ENCODE peak calls at places on chromosome 21, in five cellular contexts. T is left lung, R is tibial nerve, W is fibroblast of pulmonary artery, Y is spleen. I is an unnamed sample.
A peak's percentile ranks its signal among the peaks of the same experiment; 100 is the strongest.

GRCh38 chr21:33309778-33310177 is 15.0 kb upstream of the IFNAR1 start:
- DNase-seq in W (no peak), Y (no peak), R (no peak), T (no peak), I (no peak)

GRCh38 chr21:25459993-25460392 is 147.3 kb downstream of the MRPL39 start:
- DNase-seq in W (no peak), R (no peak), T (no peak), Y (no peak), I (no peak)

GRCh38 chr21:22120616-22121266 is 1122.5 kb downstream of the NCAM2 start:
- DNase-seq in W (peak; percentile 31), Y (no peak), T (no peak), R (no peak), I (peak; percentile 16)

GRCh38 chr21:37675202-37675801 is 241.0 kb downstream of the KCNJ6 start:
- DNase-seq in Y (peak; percentile 87), R (peak; percentile 35), T (no peak), W (peak; percentile 59), I (peak; percentile 58)

GRCh38 chr21:23162213-23162946 is 2164.2 kb downstream of the NCAM2 start:
- DNase-seq in W (peak; percentile 0), T (no peak), R (no peak), Y (no peak), I (peak; percentile 3)

GRCh38 chr21:31337991-31338891 is 5.8 kb downstream of the TIAM1 start:
- DNase-seq in T (no peak), Y (no peak), W (no peak), R (no peak), I (no peak)

GRCh38 chr21:15430023-15430422 is 299.8 kb upstream of the USP25 start:
- DNase-seq in Y (no peak), R (no peak), T (no peak), W (peak; percentile 25), I (no peak)

GRCh38 chr21:32951041-32951440 is 74.7 kb upstream of the OLIG2 start:
- DNase-seq in Y (no peak), R (no peak), T (no peak), W (no peak), I (no peak)

GRCh38 chr21:41961753-41962152 is 7.9 kb upstream of the C2CD2 start:
- DNase-seq in R (no peak), W (no peak), Y (no peak), T (no peak), I (no peak)

GRCh38 chr21:32524010-32524719 is 61.2 kb downstream of the TCP10L start:
- DNase-seq in T (no peak), Y (no peak), R (no peak), W (peak; percentile 96), I (peak; percentile 75)

GRCh38 chr21:34808569-34809204 is 139.9 kb downstream of the CLIC6 start:
- DNase-seq in T (no peak), R (no peak), Y (no peak), W (peak; percentile 71), I (peak; percentile 94)

DNA sequence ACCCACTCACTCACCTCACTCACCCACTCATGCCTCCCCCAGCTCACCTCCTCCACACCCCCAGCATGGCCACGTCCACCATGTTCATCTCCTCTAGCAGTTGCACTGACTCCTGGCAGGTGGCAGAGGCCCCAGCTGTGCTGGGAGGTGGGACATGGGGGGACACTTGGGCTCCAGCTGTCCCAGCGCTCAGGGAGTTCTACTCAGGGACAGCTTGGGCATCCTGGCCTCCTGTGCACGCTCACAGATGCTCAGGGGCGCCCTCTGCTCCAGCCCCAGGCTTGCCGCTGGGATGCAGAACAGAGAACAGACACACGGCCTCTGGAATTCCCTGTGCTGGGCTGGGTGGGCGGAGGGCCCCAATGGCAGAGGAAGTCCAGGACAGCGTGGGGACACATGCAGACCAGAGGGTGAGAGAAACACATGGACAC is 5.2 kb downstream of the KRTAP10-8 start:
- DNase-seq in Y (no peak), T (no peak), W (no peak), R (no peak), I (no peak)
- TF ChIP-seq CTCF in Y (no peak), T (no peak), W (no peak), R (no peak), I (no peak)

DNA sequence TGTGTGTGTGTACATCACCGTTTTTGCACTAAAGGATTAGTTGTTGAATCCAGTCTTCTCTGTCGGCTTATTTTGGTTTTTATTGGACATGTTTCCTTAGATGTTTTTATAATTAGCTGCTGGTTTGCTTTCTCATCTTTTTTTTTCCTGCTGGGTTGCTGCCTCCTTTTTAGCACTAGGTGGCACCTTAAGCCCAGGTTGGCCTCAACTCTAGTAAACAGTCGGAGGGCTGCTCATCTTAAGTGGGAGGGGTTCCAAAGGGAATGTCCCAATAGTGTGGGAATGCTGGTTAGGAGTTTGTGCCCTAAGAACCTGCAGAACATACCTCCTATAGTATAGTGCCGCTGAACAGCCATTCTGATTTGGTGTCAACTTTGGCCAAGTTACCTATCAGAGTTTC is 570.1 kb upstream of the CXADR start:
- DNase-seq in R (no peak), T (no peak), W (peak; percentile 24), Y (no peak), I (peak; percentile 60)
- H3K4me3 ChIP-seq in R (no peak overlapping the region), T (no peak overlapping the region), W (no peak overlapping the region), Y (no peak overlapping the region), I (no peak overlapping the region)

GRCh38 chr21:28333455-28334108 is 659.1 kb downstream of the LTN1 start:
- DNase-seq in R (no peak), Y (no peak), T (no peak), W (peak; percentile 81), I (peak; percentile 85)

GRCh38 chr21:28337319-28337718 is 655.4 kb downstream of the LTN1 start:
- DNase-seq in Y (no peak), T (no peak), W (peak; percentile 83), R (no peak), I (peak; percentile 75)

GRCh38 chr21:28338906-28339305 is 653.8 kb downstream of the LTN1 start:
- DNase-seq in R (no peak), Y (no peak), W (peak; percentile 7), T (no peak), I (no peak)

GRCh38 chr21:28334407-28334806 is 658.3 kb downstream of the LTN1 start:
- DNase-seq in W (no peak), R (no peak), Y (no peak), T (no peak), I (no peak)

DNA sequence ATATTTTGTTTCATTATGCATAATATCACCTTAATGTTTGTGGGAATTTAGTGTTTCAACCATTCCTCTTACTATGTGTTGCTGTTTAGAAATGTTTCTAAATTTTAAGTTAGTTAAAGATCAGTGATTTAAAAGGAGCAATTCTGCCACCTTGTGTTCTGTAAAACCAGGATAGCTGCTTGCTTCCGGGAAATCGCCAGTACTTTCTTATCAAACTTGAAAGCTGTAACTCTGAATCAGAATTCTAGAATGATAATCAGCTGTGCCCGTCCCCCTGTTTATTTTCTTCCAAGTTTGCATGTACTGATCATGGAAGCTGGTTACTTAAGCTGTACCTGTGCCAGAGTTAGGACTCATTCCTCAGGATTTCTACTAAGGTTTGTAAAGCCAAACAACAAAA is 656.4 kb downstream of the LTN1 start:
- DNase-seq in R (no peak), T (no peak), Y (no peak), W (peak; percentile 92), I (peak; percentile 88)
- TF ChIP-seq CTCF in R (peak; percentile 21), T (peak; percentile 21), Y (peak; percentile 43), W (peak; percentile 64), I (peak; percentile 72)

DNA sequence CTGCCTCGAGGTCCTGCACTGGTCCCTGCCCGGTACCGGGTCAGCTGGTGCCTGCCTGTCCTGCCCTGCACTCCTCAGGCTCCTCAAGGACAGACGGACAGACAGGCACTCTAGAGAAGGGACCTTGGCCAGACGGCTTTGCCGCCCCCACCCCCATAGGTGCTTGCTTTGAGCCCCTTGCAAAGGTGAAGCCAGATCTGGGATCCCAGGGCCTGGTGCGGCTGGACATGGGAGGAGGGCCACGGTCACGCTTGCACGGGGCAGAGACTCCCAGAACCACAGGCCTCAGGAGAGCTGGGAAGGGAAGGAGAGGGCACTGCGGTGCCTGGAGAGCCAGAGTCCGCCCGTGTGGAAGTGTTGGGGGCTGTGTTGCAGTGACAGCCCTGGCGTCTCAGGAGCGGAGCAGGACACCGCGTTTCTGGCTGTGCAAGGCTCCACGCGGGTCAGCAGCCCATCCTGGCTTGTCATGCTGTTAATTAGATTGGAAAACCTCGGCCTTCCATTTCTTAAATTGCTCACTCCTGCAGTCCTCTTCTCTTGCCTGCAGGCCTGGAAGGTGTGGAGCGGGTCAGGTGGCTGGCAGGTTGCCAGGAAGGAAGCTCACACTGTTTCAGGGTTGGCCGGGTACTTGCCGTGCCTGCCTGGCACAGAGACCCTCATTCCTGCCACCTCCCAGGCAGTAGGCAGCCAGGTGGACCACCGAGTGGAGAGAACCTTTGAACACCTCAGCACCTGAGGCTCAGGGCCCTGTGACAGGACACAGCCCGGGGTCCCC is 16.3 kb downstream of the COL18A1 start:
- DNase-seq in Y (peak; percentile 67), W (no peak), R (no peak), T (no peak), I (no peak)
- H3K4me3 ChIP-seq in Y (no peak overlapping the region), W (no peak overlapping the region), R (no peak overlapping the region), T (no peak overlapping the region), I (no peak overlapping the region)

GRCh38 chr21:38806942-38807284 is 1.2 kb downstream of the ETS2 start:
- DNase-seq in Y (no peak), R (no peak), W (no peak), T (no peak), I (peak; percentile 45)

GRCh38 chr21:38805282-38806152 is at the start of gene ETS2:
- DNase-seq in T (peak; percentile 96), Y (peak; percentile 97), W (peak; percentile 97), R (peak; percentile 57), I (peak; percentile 95)

GRCh38 chr21:38804617-38805281 is 980 bp upstream of the ETS2 start:
- DNase-seq in T (peak; percentile 80), R (peak; percentile 61), W (no peak), Y (peak; percentile 91), I (peak; percentile 73)

GRCh38 chr21:38807481-38807880 is 1.8 kb downstream of the ETS2 start:
- DNase-seq in R (no peak), T (no peak), W (no peak), Y (no peak), I (peak; percentile 55)

GRCh38 chr21:38806153-38806941 is 618 bp downstream of the ETS2 start:
- DNase-seq in R (no peak), Y (peak; percentile 90), W (no peak), T (peak; percentile 46), I (no peak)
- TF ChIP-seq CTCF in R (no peak), Y (no peak), W (no peak), T (no peak), I (peak; percentile 21)

I was measured in choroid plexus epithelial cell.